ENCODE peak calls at places on chromosomes 13 and 19, in nine cellular contexts. One of them, this sample, is unnamed.

GRCh38 chr19:3227054-3227626 is 2.7 kb downstream of the CELF5 start:
- DNase-seq in body of pancreas: no peak
- DNase-seq in breast epithelium: no peak
- DNase-seq in IMR-90: no peak
- DNase-seq in transverse colon: no peak
- DNase-seq in H1: no peak
- DNase-seq in tibial nerve: no peak
- DNase-seq in heart left ventricle: no peak
- DNase-seq in uterus: no peak
- DNase-seq in this sample: no peak

GRCh38 chr13:24671367-24672117 is 8.7 kb upstream of the ATP12A start:
- DNase-seq in body of pancreas: peak; percentile 42
- DNase-seq in heart left ventricle: no peak
- DNase-seq in tibial nerve: no peak
- DNase-seq in H1: no peak
- DNase-seq in IMR-90: peak; percentile 72
- DNase-seq in transverse colon: peak; percentile 50
- DNase-seq in breast epithelium: peak; percentile 32
- DNase-seq in uterus: peak; percentile 55
- DNase-seq in this sample: no peak

GRCh38 chr13:113397606-113398425 is 33.9 kb upstream of the GRTP1 start:
- DNase-seq in IMR-90: no peak
- DNase-seq in uterus: no peak
- DNase-seq in body of pancreas: no peak
- DNase-seq in H1: no peak
- DNase-seq in tibial nerve: no peak
- DNase-seq in transverse colon: no peak
- DNase-seq in heart left ventricle: no peak
- DNase-seq in breast epithelium: no peak
- DNase-seq in this sample: peak; percentile 38

GRCh38 chr13:109172099-109172498 is 542.7 kb downstream of the MYO16 start:
- DNase-seq in body of pancreas: no peak
- DNase-seq in tibial nerve: no peak
- DNase-seq in transverse colon: no peak
- DNase-seq in breast epithelium: no peak
- DNase-seq in uterus: no peak
- DNase-seq in IMR-90: no peak
- DNase-seq in heart left ventricle: no peak
- DNase-seq in H1: no peak
- DNase-seq in this sample: no peak

GRCh38 chr13:99969934-99970760 is 1.4 kb downstream of the ZIC5 start:
- DNase-seq in transverse colon: no peak
- DNase-seq in tibial nerve: no peak
- DNase-seq in IMR-90: no peak
- DNase-seq in breast epithelium: no peak
- DNase-seq in body of pancreas: no peak
- DNase-seq in uterus: no peak
- DNase-seq in H1: no peak
- DNase-seq in heart left ventricle: no peak
- DNase-seq in this sample: peak; percentile 48

GRCh38 chr19:23062921-23063320 is 53.9 kb upstream of the ZNF730 start:
- DNase-seq in body of pancreas: no peak
- DNase-seq in heart left ventricle: no peak
- DNase-seq in uterus: no peak
- DNase-seq in IMR-90: no peak
- DNase-seq in breast epithelium: no peak
- DNase-seq in H1: no peak
- DNase-seq in tibial nerve: no peak
- DNase-seq in transverse colon: no peak
- DNase-seq in this sample: no peak

GRCh38 chr19:10009269-10009665 is 1.0 kb downstream of the COL5A3 start:
- DNase-seq in breast epithelium: peak; percentile 27
- DNase-seq in uterus: peak; percentile 80
- DNase-seq in transverse colon: peak; percentile 59
- DNase-seq in body of pancreas: peak; percentile 50
- DNase-seq in heart left ventricle: peak; percentile 90
- DNase-seq in tibial nerve: peak; percentile 44
- DNase-seq in IMR-90: peak; percentile 92
- DNase-seq in H1: no peak
- DNase-seq in this sample: peak; percentile 60

GRCh38 chr13:102131246-102131645 is 270.6 kb downstream of the FGF14 start:
- DNase-seq in tibial nerve: no peak
- DNase-seq in H1: no peak
- DNase-seq in body of pancreas: no peak
- DNase-seq in heart left ventricle: no peak
- DNase-seq in transverse colon: no peak
- DNase-seq in uterus: no peak
- DNase-seq in breast epithelium: no peak
- DNase-seq in IMR-90: no peak
- DNase-seq in this sample: no peak

GRCh38 chr13:32228330-32229041 is 86.7 kb downstream of the ZAR1L start:
- DNase-seq in body of pancreas: peak; percentile 12
- DNase-seq in tibial nerve: no peak
- DNase-seq in heart left ventricle: no peak
- DNase-seq in breast epithelium: no peak
- DNase-seq in transverse colon: no peak
- DNase-seq in uterus: no peak
- DNase-seq in H1: no peak
- DNase-seq in IMR-90: peak; percentile 84
- DNase-seq in this sample: no peak

GRCh38 chr19:6241680-6242079 is 38.1 kb downstream of the MLLT1 start:
- DNase-seq in body of pancreas: peak; percentile 50
- DNase-seq in heart left ventricle: no peak
- DNase-seq in H1: no peak
- DNase-seq in tibial nerve: peak; percentile 54
- DNase-seq in IMR-90: no peak
- DNase-seq in transverse colon: no peak
- DNase-seq in breast epithelium: peak; percentile 65
- DNase-seq in uterus: no peak
- DNase-seq in this sample: peak; percentile 40

GRCh38 chr13:25980255-25980654 is 71.6 kb downstream of the SHISA2 start:
- DNase-seq in breast epithelium: no peak
- DNase-seq in H1: peak; percentile 46
- DNase-seq in IMR-90: peak; percentile 3
- DNase-seq in uterus: no peak
- DNase-seq in transverse colon: no peak
- DNase-seq in heart left ventricle: no peak
- DNase-seq in body of pancreas: peak; percentile 13
- DNase-seq in tibial nerve: no peak
- DNase-seq in this sample: no peak

GRCh38 chr13:95295026-95295425 is 6.2 kb downstream of the ABCC4 start:
- DNase-seq in breast epithelium: no peak
- DNase-seq in transverse colon: no peak
- DNase-seq in tibial nerve: no peak
- DNase-seq in uterus: no peak
- DNase-seq in heart left ventricle: no peak
- DNase-seq in H1: no peak
- DNase-seq in body of pancreas: no peak
- DNase-seq in IMR-90: no peak
- DNase-seq in this sample: no peak

GRCh38 chr19:46674416-46675178 is 13.6 kb upstream of the DACT3 start:
- DNase-seq in tibial nerve: no peak
- DNase-seq in heart left ventricle: no peak
- DNase-seq in transverse colon: no peak
- DNase-seq in body of pancreas: no peak
- DNase-seq in H1: no peak
- DNase-seq in breast epithelium: no peak
- DNase-seq in IMR-90: peak; percentile 7
- DNase-seq in uterus: no peak
- DNase-seq in this sample: no peak
- H3K36me3 ChIP-seq in tibial nerve: peaks cover 72% of the 10 kb centered on the region
- H3K36me3 ChIP-seq in heart left ventricle: peaks cover 9% of the 10 kb centered on the region
- H3K36me3 ChIP-seq in transverse colon: no peaks in the 10 kb centered on the region
- H3K36me3 ChIP-seq in body of pancreas: peaks cover 8% of the 10 kb centered on the region
- H3K36me3 ChIP-seq in H1: peaks cover 5% of the 10 kb centered on the region
- H3K36me3 ChIP-seq in breast epithelium: peaks cover 8% of the 10 kb centered on the region
- H3K36me3 ChIP-seq in IMR-90: peaks cover 50% of the 10 kb centered on the region
- H3K36me3 ChIP-seq in uterus: no peaks in the 10 kb centered on the region
- H3K36me3 ChIP-seq in this sample: no peaks in the 10 kb centered on the region

GRCh38 chr19:45419895-45420294 is 3.8 kb downstream of the ERCC1 start:
- DNase-seq in body of pancreas: no peak
- DNase-seq in transverse colon: no peak
- DNase-seq in tibial nerve: no peak
- DNase-seq in uterus: no peak
- DNase-seq in breast epithelium: no peak
- DNase-seq in heart left ventricle: peak; percentile 49
- DNase-seq in IMR-90: no peak
- DNase-seq in H1: no peak
- DNase-seq in this sample: no peak

GRCh38 chr19:45420356-45420755 is 3.4 kb downstream of the ERCC1 start:
- DNase-seq in tibial nerve: no peak
- DNase-seq in uterus: no peak
- DNase-seq in IMR-90: no peak
- DNase-seq in transverse colon: no peak
- DNase-seq in heart left ventricle: peak; percentile 33
- DNase-seq in body of pancreas: no peak
- DNase-seq in H1: no peak
- DNase-seq in breast epithelium: no peak
- DNase-seq in this sample: no peak

GRCh38 chr19:45420871-45421270 is 2.8 kb downstream of the ERCC1 start:
- DNase-seq in transverse colon: no peak
- DNase-seq in heart left ventricle: peak; percentile 28
- DNase-seq in tibial nerve: no peak
- DNase-seq in IMR-90: no peak
- DNase-seq in breast epithelium: no peak
- DNase-seq in body of pancreas: no peak
- DNase-seq in uterus: no peak
- DNase-seq in H1: no peak
- DNase-seq in this sample: no peak

GRCh38 chr19:45418812-45419211 is 4.9 kb downstream of the ERCC1 start:
- DNase-seq in breast epithelium: no peak
- DNase-seq in body of pancreas: no peak
- DNase-seq in IMR-90: no peak
- DNase-seq in uterus: no peak
- DNase-seq in heart left ventricle: no peak
- DNase-seq in tibial nerve: no peak
- DNase-seq in H1: no peak
- DNase-seq in transverse colon: no peak
- DNase-seq in this sample: peak; percentile 29

DNA sequence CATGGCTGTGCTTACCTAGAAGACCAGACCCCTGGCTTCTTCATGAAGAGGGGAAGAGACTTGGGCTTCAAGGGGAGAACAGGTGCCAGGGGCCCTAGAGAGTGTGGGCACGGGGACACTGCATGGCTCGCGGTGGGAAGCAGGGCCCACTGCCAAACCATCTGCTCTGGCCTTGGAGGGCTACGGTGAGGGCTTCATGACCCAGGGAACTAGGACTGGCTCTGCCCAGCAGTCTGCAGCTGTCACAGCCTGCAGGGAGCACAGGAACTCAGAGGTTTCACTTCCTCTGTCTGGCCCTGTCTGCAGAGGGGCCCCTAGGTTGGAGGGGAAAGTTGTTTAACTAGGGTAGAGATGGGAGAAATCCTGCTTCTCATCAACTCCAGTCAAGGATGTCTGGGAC is 4.3 kb downstream of the ERCC1 start:
- DNase-seq in heart left ventricle: peak; percentile 61
- DNase-seq in breast epithelium: no peak
- DNase-seq in tibial nerve: no peak
- DNase-seq in body of pancreas: peak; percentile 51
- DNase-seq in H1: no peak
- DNase-seq in IMR-90: no peak
- DNase-seq in uterus: no peak
- DNase-seq in transverse colon: peak; percentile 61
- DNase-seq in this sample: peak; percentile 75
- TF ChIP-seq POLR2A in heart left ventricle: no peak
- TF ChIP-seq POLR2A in breast epithelium: no peak
- TF ChIP-seq POLR2A in tibial nerve: no peak
- TF ChIP-seq POLR2A in body of pancreas: no peak
- TF ChIP-seq POLR2A in H1: no peak
- TF ChIP-seq POLR2A in IMR-90: no peak
- TF ChIP-seq POLR2A in uterus: no peak
- TF ChIP-seq POLR2A in transverse colon: no peak
- TF ChIP-seq POLR2A in this sample: no peak

GRCh38 chr19:46926201-46927071 is 65.6 kb downstream of the ARHGAP35 start:
- DNase-seq in uterus: no peak
- DNase-seq in breast epithelium: no peak
- DNase-seq in transverse colon: no peak
- DNase-seq in heart left ventricle: no peak
- DNase-seq in IMR-90: no peak
- DNase-seq in tibial nerve: no peak
- DNase-seq in body of pancreas: no peak
- DNase-seq in H1: no peak
- DNase-seq in this sample: no peak

GRCh38 chr19:46925548-46925950 is 64.8 kb downstream of the ARHGAP35 start:
- DNase-seq in H1: no peak
- DNase-seq in tibial nerve: no peak
- DNase-seq in heart left ventricle: no peak
- DNase-seq in IMR-90: no peak
- DNase-seq in body of pancreas: peak; percentile 32
- DNase-seq in transverse colon: peak; percentile 51
- DNase-seq in breast epithelium: peak; percentile 46
- DNase-seq in uterus: no peak
- DNase-seq in this sample: peak; percentile 75

GRCh38 chr19:46928951-46929350 is 68.2 kb downstream of the ARHGAP35 start:
- DNase-seq in H1: no peak
- DNase-seq in transverse colon: no peak
- DNase-seq in uterus: no peak
- DNase-seq in IMR-90: peak; percentile 27
- DNase-seq in breast epithelium: no peak
- DNase-seq in tibial nerve: no peak
- DNase-seq in body of pancreas: no peak
- DNase-seq in heart left ventricle: no peak
- DNase-seq in this sample: no peak

GRCh38 chr19:46927893-46928292 is 67.1 kb downstream of the ARHGAP35 start:
- DNase-seq in heart left ventricle: no peak
- DNase-seq in breast epithelium: no peak
- DNase-seq in uterus: no peak
- DNase-seq in body of pancreas: no peak
- DNase-seq in transverse colon: no peak
- DNase-seq in tibial nerve: no peak
- DNase-seq in H1: no peak
- DNase-seq in IMR-90: no peak
- DNase-seq in this sample: no peak

GRCh38 chr19:46927106-46927505 is 66.3 kb downstream of the ARHGAP35 start:
- DNase-seq in body of pancreas: no peak
- DNase-seq in transverse colon: no peak
- DNase-seq in H1: no peak
- DNase-seq in IMR-90: no peak
- DNase-seq in heart left ventricle: no peak
- DNase-seq in breast epithelium: no peak
- DNase-seq in uterus: no peak
- DNase-seq in tibial nerve: no peak
- DNase-seq in this sample: no peak
- H3K4me3 ChIP-seq in body of pancreas: no peak overlapping the region
- H3K4me3 ChIP-seq in transverse colon: no peak overlapping the region
- H3K4me3 ChIP-seq in H1: no peak overlapping the region
- H3K4me3 ChIP-seq in IMR-90: no peak overlapping the region
- H3K4me3 ChIP-seq in heart left ventricle: no peak overlapping the region
- H3K4me3 ChIP-seq in breast epithelium: no peak overlapping the region
- H3K4me3 ChIP-seq in uterus: no peak overlapping the region
- H3K4me3 ChIP-seq in tibial nerve: no peak overlapping the region
- H3K4me3 ChIP-seq in this sample: no peak overlapping the region

DNA sequence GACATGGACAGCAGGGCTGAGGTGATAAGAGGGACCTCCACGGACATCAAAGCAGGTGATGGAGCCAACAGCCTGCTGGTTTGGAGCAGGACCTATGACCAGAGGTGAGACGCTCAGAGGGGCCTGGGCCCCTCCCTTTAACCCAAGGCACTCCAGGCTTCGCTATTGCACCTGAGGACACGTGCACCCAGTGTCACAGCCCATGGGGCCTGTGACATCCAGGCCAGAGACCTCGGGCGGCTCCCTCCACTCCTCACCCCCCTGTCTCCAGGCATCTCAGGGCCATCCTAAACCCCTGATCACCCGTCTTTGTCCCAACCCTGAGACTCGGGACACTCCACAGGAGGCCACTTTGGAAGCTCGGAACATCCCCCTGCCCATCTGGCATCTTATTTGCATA is 12.9 kb downstream of the ADGRE5 start:
- DNase-seq in transverse colon: no peak
- DNase-seq in body of pancreas: no peak
- DNase-seq in breast epithelium: no peak
- DNase-seq in H1: no peak
- DNase-seq in tibial nerve: no peak
- DNase-seq in heart left ventricle: no peak
- DNase-seq in uterus: no peak
- DNase-seq in IMR-90: no peak
- DNase-seq in this sample: no peak
- H3K36me3 ChIP-seq in transverse colon: no peaks in the 10 kb centered on the region
- H3K36me3 ChIP-seq in body of pancreas: no peaks in the 10 kb centered on the region
- H3K36me3 ChIP-seq in breast epithelium: no peaks in the 10 kb centered on the region
- H3K36me3 ChIP-seq in H1: no peaks in the 10 kb centered on the region
- H3K36me3 ChIP-seq in tibial nerve: peaks cover 70% of the 10 kb centered on the region
- H3K36me3 ChIP-seq in heart left ventricle: peaks cover 23% of the 10 kb centered on the region
- H3K36me3 ChIP-seq in uterus: no peaks in the 10 kb centered on the region
- H3K36me3 ChIP-seq in IMR-90: peaks cover 10% of the 10 kb centered on the region
- H3K36me3 ChIP-seq in this sample: no peaks in the 10 kb centered on the region